ENCODE peak calls at places on chromosomes 3 and 15, in four cellular contexts. One of them, this sample, is unnamed.

GRCh38 chr3:128879991-128880390 is 571 bp downstream of the ACAD9 start:
- DNase-seq in GM03348: no peak
- DNase-seq in HTR-8/SVneo: no peak
- DNase-seq in stomach: no peak
- DNase-seq in this sample: no peak

GRCh38 chr3:115512565-115513410 is 110.5 kb upstream of the GAP43 start:
- DNase-seq in GM03348: peak
- DNase-seq in HTR-8/SVneo: no peak
- DNase-seq in stomach: no peak
- DNase-seq in this sample: no peak

GRCh38 chr15:39509941-39510845 is 70.7 kb upstream of the THBS1 start:
- DNase-seq in HTR-8/SVneo: no peak
- DNase-seq in GM03348: no peak
- DNase-seq in stomach: no peak
- DNase-seq in this sample: no peak

GRCh38 chr15:60563539-60564404 is 84.8 kb upstream of the ICE2 start:
- DNase-seq in GM03348: no peak
- DNase-seq in stomach: no peak
- DNase-seq in HTR-8/SVneo: no peak
- DNase-seq in this sample: no peak

GRCh38 chr3:131361464-131362421 is 19.8 kb upstream of the NUDT16 start:
- DNase-seq in HTR-8/SVneo: no peak
- DNase-seq in GM03348: peak
- DNase-seq in stomach: peak
- DNase-seq in this sample: peak

GRCh38 chr15:94844533-94845390 is 613.4 kb downstream of the MCTP2 start:
- DNase-seq in GM03348: peak
- DNase-seq in HTR-8/SVneo: no peak
- DNase-seq in stomach: peak
- DNase-seq in this sample: no peak

GRCh38 chr3:143538577-143538981 is 309.7 kb downstream of the SLC9A9 start:
- DNase-seq in HTR-8/SVneo: no peak
- DNase-seq in GM03348: peak
- DNase-seq in stomach: no peak
- DNase-seq in this sample: no peak

GRCh38 chr3:177944228-177944661 is 592.0 kb upstream of the KCNMB2 start:
- DNase-seq in GM03348: no peak
- DNase-seq in HTR-8/SVneo: no peak
- DNase-seq in stomach: no peak
- DNase-seq in this sample: no peak

GRCh38 chr3:197404030-197404429 is 105.6 kb upstream of the DLG1 start:
- DNase-seq in HTR-8/SVneo: no peak
- DNase-seq in GM03348: no peak
- DNase-seq in stomach: no peak
- DNase-seq in this sample: no peak

GRCh38 chr3:186461141-186461540 is 83.0 kb downstream of the CRYGS start:
- DNase-seq in HTR-8/SVneo: peak
- DNase-seq in stomach: no peak
- DNase-seq in GM03348: peak
- DNase-seq in this sample: no peak

This sample was measured in HCT116.